ENCODE peak calls at places on chromosomes 1 and 21, in five cellular contexts. W is spleen; P is CD8-positive, alpha-beta T cell; F is ovary; I is adrenal gland. G is an unnamed sample.

GRCh38 chr1:25167269-25168192 is 64.8 kb downstream of the SYF2 start:
- DNase-seq in P (no peak), I (no peak), F (no peak), W (no peak), G (no peak)

GRCh38 chr1:231216515-231216914 is 24.5 kb upstream of the GNPAT start:
- DNase-seq in F (no peak), I (no peak), W (peak), P (no peak), G (no peak)

GRCh38 chr1:159084867-159085266 is 8.3 kb upstream of the AIM2 start:
- DNase-seq in I (peak), W (no peak), P (no peak), F (no peak), G (no peak)

GRCh38 chr1:234730542-234731370 is 120.8 kb upstream of the IRF2BP2 start:
- DNase-seq in I (no peak), F (no peak), P (no peak), W (no peak), G (no peak)

GRCh38 chr21:41090981-41091380 is 77.0 kb upstream of the BACE2 start:
- DNase-seq in P (no peak), F (no peak), W (no peak), I (no peak), G (no peak)

GRCh38 chr1:160646711-160647328 is at the start of gene SLAMF1:
- DNase-seq in P (no peak), W (peak), I (peak), F (no peak), G (no peak)

GRCh38 chr1:75430526-75430925 is 180.4 kb downstream of the SLC44A5 start:
- DNase-seq in P (no peak), I (no peak), F (no peak), W (no peak), G (no peak)

GRCh38 chr1:100034465-100034864 is 64.7 kb downstream of the SLC35A3 start:
- DNase-seq in F (no peak), W (no peak), P (no peak), I (no peak), G (no peak)

GRCh38 chr1:62621907-62622306 is 24.6 kb downstream of the ANGPTL3 start:
- DNase-seq in W (no peak), I (peak), P (no peak), F (no peak), G (no peak)

GRCh38 chr1:220692436-220693228 is 2.5 kb downstream of the C1orf115 start:
- DNase-seq in I (no peak), F (no peak), W (no peak), P (no peak), G (no peak)

GRCh38 chr1:173127369-173128307 is 76.9 kb upstream of the TNFSF18 start:
- DNase-seq in F (no peak), P (no peak), W (no peak), I (no peak), G (no peak)

DNA sequence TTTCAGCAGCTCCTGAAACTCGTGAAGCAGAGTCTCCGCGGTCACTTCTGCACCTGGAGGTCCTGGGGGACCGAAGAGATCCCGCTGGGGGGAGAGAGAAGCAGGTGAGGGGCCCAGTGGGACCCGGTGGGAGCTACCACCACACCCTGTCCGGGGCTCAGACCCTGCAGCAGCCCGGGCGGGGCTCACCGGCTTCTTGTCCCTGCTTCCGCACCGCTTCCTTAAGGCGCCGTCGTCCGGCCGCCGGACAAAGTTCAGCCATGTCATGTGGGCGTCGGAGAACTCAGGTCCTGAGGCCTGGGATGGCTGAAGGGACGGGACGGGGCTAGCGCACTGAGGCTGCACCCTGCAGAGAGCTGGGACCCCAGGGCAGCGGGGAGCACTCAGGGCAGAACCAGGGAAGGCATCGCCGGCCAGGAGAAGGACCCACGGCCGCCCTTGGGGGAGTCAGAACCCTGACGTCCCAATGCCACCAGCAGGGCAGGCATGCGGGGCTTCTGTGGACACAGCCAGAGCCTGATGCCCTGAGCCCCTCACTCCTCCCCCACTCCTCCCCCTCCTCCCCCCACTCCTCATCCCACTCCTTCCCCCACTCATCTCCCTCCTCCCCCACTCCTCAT is 2.2 kb downstream of the C1QTNF12 start:
- DNase-seq in F (no peak), I (no peak), P (no peak), W (no peak), G (no peak)
- H3K4me3 ChIP-seq in F (no peak), I (no peak), P (no peak), W (no peak), G (peak)

DNA sequence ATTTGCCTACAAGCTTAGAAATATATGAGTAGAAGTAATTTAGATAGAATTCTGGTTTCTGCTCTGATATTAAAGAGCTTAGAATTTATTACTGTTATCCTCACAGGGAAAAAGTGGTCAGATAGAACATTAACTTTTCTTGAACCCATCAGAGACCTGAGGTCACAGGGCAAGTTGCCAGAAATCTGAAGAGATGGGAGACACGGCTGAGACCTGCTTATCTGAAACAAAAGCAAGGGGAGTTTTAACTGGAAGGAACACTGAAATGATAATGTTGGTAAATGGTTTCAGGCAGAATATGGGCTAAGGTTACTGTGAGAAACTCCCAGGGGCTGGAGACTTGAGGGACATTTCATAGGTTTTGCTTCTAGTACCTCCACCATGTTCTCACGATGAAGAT is 27.9 kb upstream of the USP25 start:
- DNase-seq in W (no peak), P (no peak), I (no peak), F (no peak), G (no peak)
- H3K27ac ChIP-seq in W (no peak), P (no peak), I (no peak), F (no peak), G (no peak)

DNA sequence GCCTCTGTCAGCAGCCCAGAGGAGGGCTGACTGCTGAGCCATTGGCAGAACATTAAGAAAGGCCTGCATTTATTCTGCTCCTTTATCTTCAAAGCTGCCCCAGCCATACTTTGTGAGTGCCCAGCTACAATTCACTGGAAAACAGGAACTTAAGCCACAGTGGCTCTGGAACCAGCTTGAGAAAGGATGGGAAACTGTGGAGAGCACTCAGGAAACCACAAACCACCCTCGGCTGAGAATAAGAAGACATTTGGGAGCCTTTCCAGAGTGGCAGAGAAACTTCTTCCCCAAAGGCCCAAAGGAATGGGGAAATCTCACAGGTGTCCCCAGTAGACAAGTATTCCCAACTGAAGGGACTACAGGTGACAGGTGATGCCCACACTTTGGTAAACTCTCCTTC is 1.8 kb downstream of the LAMB3 start:
- DNase-seq in F (no peak), W (no peak), P (no peak), I (no peak), G (no peak)
- H3K4me3 ChIP-seq in F (no peak), W (no peak), P (no peak), I (no peak), G (no peak)

DNA sequence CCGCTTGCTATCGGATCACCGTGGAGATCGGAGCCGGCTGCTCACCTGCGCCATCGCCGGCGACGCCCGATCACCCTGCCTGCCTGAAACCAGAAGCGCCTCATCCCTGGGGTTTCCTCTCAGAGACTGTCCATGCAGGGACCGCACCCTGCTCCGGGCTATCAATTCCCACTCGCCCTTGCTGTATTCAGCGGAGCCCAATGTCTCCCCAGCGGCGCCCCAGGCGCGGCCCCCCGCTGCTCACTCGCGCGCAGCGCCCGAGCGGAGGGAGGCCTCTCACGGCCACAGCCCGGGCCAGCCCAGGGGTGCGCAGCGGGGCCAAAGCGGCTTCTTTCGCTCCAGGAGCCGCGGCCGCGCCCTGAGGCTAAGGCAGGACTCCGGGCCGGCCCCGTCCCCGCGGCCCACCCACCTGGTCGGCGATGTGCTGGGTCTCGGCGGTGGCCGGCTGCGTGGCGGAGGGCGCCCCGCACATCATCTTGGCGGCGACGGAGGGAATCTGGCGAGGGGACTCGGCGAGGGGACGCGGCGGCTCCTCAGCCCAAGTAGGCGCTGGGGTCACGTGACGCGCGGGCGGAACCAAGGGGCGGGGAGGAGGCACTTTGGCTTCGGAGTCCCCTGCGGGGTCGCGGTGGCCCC is at the start of gene CSTB:
- DNase-seq in W (peak), F (peak), I (peak), P (peak), G (peak)
- H3K27ac ChIP-seq in W (peak), F (peak), I (peak), P (peak), G (peak)

DNA sequence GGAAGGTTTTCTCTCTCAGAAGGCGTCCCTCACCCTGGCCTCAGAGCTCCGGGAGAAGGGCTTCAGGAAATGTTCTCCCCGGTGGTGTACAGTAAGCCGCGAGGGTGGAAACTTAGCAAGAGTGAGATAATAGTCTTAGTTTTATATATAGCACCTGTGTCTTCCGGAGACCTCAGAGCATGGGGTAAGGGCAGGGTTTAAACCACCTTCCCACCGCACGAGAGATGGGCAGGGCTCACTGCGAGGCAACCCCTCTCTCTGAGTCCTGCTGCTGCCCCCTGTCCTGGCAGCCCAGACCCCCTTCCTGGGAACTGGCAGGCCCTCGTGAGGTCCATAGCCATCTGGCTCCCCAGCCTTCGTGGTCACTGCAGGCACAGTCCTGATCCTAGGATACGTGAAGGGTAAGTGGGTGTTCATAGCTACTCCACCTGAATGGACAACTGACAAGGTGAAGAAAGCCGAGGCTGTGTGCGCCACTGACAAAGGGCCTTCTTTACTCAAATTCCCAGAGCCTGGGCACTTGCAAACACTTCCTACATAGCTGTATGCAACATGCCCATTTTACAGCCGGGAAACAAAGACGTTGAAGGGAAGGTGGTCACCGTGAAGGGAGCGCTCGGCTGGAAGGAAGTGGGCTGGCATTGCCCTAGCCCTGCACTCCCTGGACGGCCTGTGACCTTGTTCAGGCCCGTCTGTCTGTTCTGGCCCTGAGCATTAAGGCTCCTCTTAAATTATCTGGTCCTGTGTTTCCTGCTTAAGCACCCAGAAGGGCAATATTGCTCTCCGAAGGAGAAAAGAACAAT is 26.9 kb downstream of the ITPKB start:
- DNase-seq in P (peak), W (no peak), F (no peak), I (no peak), G (no peak)
- H3K4me3 ChIP-seq in P (peak), W (no peak), F (no peak), I (no peak), G (no peak)

GRCh38 chr1:9309080-9309479 is 16.4 kb downstream of the SPSB1 start:
- DNase-seq in I (no peak), P (no peak), F (no peak), W (no peak), G (no peak)

GRCh38 chr1:9309991-9310390 is 17.3 kb downstream of the SPSB1 start:
- DNase-seq in W (no peak), F (no peak), P (no peak), I (no peak), G (no peak)

GRCh38 chr1:9312183-9312582 is 19.5 kb downstream of the SPSB1 start:
- DNase-seq in I (no peak), F (no peak), P (no peak), W (no peak), G (peak)

GRCh38 chr1:9311489-9311888 is 18.8 kb downstream of the SPSB1 start:
- DNase-seq in I (no peak), W (no peak), F (no peak), P (no peak), G (no peak)

GRCh38 chr1:9311029-9311428 is 18.3 kb downstream of the SPSB1 start:
- DNase-seq in I (no peak), P (no peak), W (no peak), F (no peak), G (no peak)
- H3K27ac ChIP-seq in I (no peak), P (no peak), W (no peak), F (no peak), G (no peak)

GRCh38 chr21:45403133-45403824 is 1.7 kb upstream of the COL18A1 start:
- DNase-seq in F (no peak), P (no peak), W (peak), I (no peak), G (peak)

GRCh38 chr21:45405271-45405818 is 380 bp downstream of the COL18A1 start:
- DNase-seq in I (no peak), W (peak), F (peak), P (no peak), G (peak)

GRCh38 chr21:45401916-45402900 is 2.8 kb upstream of the COL18A1 start:
- DNase-seq in I (peak), W (peak), P (no peak), F (no peak), G (peak)

GRCh38 chr21:45404726-45405270 is at the start of gene COL18A1:
- DNase-seq in F (peak), P (no peak), I (peak), W (peak), G (peak)

GRCh38 chr21:45403825-45404725 is 890 bp upstream of the COL18A1 start:
- DNase-seq in F (peak), I (no peak), W (peak), P (no peak), G (peak)
- H3K4me3 ChIP-seq in F (peak), I (peak), W (peak), P (peak), G (peak)

GRCh38 chr1:156081174-156082110 is 823 bp downstream of the MEX3A start:
- DNase-seq in I (no peak), P (no peak), F (peak), W (no peak), G (no peak)

GRCh38 chr1:156078728-156079127 is 3.5 kb downstream of the MEX3A start:
- DNase-seq in P (no peak), I (no peak), W (no peak), F (no peak), G (no peak)

GRCh38 chr1:156079762-156080597 is 2.3 kb downstream of the MEX3A start:
- DNase-seq in P (no peak), I (no peak), W (no peak), F (peak), G (no peak)

GRCh38 chr1:156082111-156083091 is at the start of gene MEX3A:
- DNase-seq in P (peak), F (peak), I (peak), W (peak), G (peak)

GRCh38 chr1:156080598-156081173 is 1.6 kb downstream of the MEX3A start:
- DNase-seq in F (no peak), W (no peak), P (no peak), I (no peak), G (no peak)
- H3K27ac ChIP-seq in F (peak), W (no peak), P (no peak), I (no peak), G (no peak)

DNA sequence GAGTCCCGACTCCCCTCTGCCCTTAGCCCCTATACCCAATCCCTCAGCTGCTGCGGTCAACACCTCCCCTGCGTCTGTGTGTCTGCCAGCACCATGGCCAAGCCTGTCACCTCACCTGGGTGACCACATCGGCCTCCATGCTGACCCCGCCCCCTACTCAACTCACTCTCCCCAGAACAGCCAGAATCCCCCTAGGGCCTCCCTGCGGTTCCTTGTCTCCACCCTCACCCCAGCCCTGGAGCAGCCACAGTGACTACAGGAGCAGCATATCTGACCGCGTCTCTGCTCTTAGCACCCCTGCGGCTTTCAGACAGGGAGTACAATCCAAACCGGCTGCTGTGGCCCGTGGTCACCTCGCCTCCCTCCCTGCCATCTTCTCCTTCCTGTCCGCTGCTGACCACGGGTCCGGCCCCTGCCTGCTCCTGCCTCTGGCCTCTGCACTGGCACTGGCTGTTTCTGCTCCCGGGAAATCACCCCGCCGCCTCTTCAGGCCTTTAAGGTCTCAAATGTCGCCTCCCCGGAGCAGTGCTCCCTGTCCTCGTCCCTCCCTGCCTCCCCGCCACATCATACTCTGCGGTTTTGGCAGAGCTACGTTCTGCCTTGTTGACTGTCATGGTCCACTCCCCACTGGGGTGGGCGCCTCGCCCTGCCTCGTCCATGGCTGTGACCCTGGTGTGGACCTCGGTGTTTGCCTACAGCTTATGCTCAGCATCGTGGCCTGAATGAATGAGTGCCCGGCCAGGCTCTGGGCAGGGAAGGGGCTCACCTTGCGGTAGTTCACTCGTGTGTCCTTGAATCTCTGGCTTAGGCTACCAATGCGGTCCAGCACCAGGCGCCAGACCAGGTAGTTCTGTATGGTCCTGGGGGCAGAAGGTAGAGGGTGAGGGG is 11.1 kb downstream of the PRXL2B start:
- DNase-seq in W (peak), I (no peak), P (no peak), F (no peak), G (peak)
- H3K4me3 ChIP-seq in W (no peak), I (no peak), P (no peak), F (no peak), G (no peak)

DNA sequence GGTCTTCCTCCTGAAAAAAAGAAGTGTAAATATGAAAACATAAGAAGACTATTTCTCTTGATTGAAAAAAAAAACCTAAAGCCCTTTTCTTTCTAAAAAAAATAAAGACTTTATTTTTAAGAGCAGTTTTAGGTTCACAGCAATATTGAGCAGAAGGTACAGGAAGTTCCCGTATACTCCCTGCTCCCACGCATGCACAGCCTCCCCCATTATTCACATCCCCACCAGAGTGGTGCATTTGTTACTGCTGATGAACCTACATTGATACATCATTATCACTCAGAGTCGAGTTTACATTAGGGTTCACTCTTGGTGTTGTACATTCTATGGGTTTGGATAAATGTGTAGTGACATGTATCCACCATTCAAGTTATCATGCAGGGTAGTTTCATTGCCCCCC is 92.0 kb upstream of the TLR5 start:
- DNase-seq in P (no peak), W (no peak), F (no peak), I (no peak), G (no peak)
- H3K27ac ChIP-seq in P (no peak), W (no peak), F (no peak), I (no peak), G (no peak)